ENCODE peak calls at places on chromosomes 16 and 17, in nine cellular contexts. K, L, R, O, X, C, B, M and D are unnamed samples.
A peak's percentile ranks its signal among the peaks of the same experiment; 100 is the strongest.

GRCh38 chr17:37476431-37477130 is 13.1 kb upstream of the DUSP14 start:
- DNase-seq in R (no peak), X (no peak), B (no peak), C (peak; percentile 35), K (peak; percentile 86), M (peak; percentile 90), O (no peak), L (no peak), D (no peak)

GRCh38 chr16:23607740-23608139 is 11.6 kb upstream of the NDUFAB1 start:
- DNase-seq in L (no peak), O (no peak), X (no peak), K (no peak), M (peak; percentile 20), R (no peak), C (peak; percentile 15), B (no peak), D (no peak)

GRCh38 chr17:807146-808002 is 25.2 kb downstream of the MRM3 start:
- DNase-seq in M (no peak), R (no peak), L (no peak), K (no peak), C (no peak), O (no peak), B (no peak), X (no peak), D (no peak)

GRCh38 chr16:67158637-67159600 is 790 bp downstream of the TRADD start:
- DNase-seq in B (no peak), O (peak; percentile 43), K (peak; percentile 63), L (no peak), X (peak; percentile 72), R (peak; percentile 73), M (peak; percentile 49), C (peak; percentile 55), D (no peak)

GRCh38 chr17:51651513-51652298 is 391.4 kb downstream of the UTP18 start:
- DNase-seq in O (no peak), K (no peak), L (no peak), M (no peak), C (no peak), X (no peak), R (no peak), B (no peak), D (no peak)

GRCh38 chr16:87507351-87508069 is 14.7 kb upstream of the ZCCHC14 start:
- DNase-seq in K (no peak), X (no peak), M (no peak), C (no peak), B (no peak), O (no peak), L (no peak), R (no peak), D (no peak)

GRCh38 chr17:1872976-1873375 is 43.2 kb downstream of the RPA1 start:
- DNase-seq in O (no peak), K (no peak), L (no peak), B (no peak), M (no peak), C (no peak), R (no peak), X (no peak), D (no peak)

GRCh38 chr17:75679706-75680201 is 12.6 kb downstream of the SAP30BP start:
- DNase-seq in K (peak; percentile 32), O (no peak), M (peak; percentile 91), C (peak; percentile 51), R (no peak), B (no peak), L (no peak), X (no peak), D (no peak)

GRCh38 chr17:58330997-58331814 is 2.6 kb upstream of the TSPOAP1 start:
- DNase-seq in B (no peak), M (no peak), K (no peak), L (no peak), O (no peak), C (no peak), X (peak; percentile 81), R (no peak), D (no peak)

GRCh38 chr16:81610144-81610842 is 165.7 kb downstream of the CMIP start:
- DNase-seq in X (no peak), M (peak; percentile 42), K (peak; percentile 79), R (no peak), O (no peak), L (no peak), B (no peak), C (peak; percentile 80), D (peak; percentile 84)

GRCh38 chr16:22664132-22664531 is 149.8 kb upstream of the HS3ST2 start:
- DNase-seq in M (no peak), C (no peak), K (no peak), L (no peak), B (no peak), O (no peak), X (no peak), R (no peak), D (no peak)

GRCh38 chr17:72176516-72176851 is 55.7 kb downstream of the SOX9 start:
- DNase-seq in B (no peak), X (no peak), L (no peak), M (no peak), C (no peak), R (no peak), K (no peak), O (no peak), D (no peak)

GRCh38 chr16:14572535-14572934 is 57.5 kb downstream of the PARN start:
- DNase-seq in C (no peak), O (no peak), M (no peak), L (no peak), X (no peak), K (no peak), B (no peak), R (no peak), D (no peak)

GRCh38 chr16:14576532-14576931 is 53.5 kb downstream of the PARN start:
- DNase-seq in L (no peak), M (no peak), X (no peak), B (no peak), R (no peak), O (no peak), K (no peak), C (no peak), D (no peak)

GRCh38 chr16:14579266-14579665 is 50.8 kb downstream of the PARN start:
- DNase-seq in X (no peak), R (no peak), O (no peak), C (no peak), L (no peak), B (no peak), M (peak; percentile 39), K (no peak), D (no peak)

GRCh38 chr16:14576069-14576468 is 54.0 kb downstream of the PARN start:
- DNase-seq in R (no peak), C (no peak), O (no peak), K (no peak), X (no peak), M (no peak), B (no peak), L (no peak), D (no peak)
- H3K36me3 ChIP-seq in R (peaks cover 21% of the 10 kb centered on the region), C (peaks cover 63% of the 10 kb centered on the region), O (peaks cover 43% of the 10 kb centered on the region), K (peaks cover 76% of the 10 kb centered on the region), X (peaks cover 40% of the 10 kb centered on the region), M (peaks cover 27% of the 10 kb centered on the region), B (peaks cover 23% of the 10 kb centered on the region), L (peaks cover 72% of the 10 kb centered on the region), D (peaks cover 14% of the 10 kb centered on the region)

DNA sequence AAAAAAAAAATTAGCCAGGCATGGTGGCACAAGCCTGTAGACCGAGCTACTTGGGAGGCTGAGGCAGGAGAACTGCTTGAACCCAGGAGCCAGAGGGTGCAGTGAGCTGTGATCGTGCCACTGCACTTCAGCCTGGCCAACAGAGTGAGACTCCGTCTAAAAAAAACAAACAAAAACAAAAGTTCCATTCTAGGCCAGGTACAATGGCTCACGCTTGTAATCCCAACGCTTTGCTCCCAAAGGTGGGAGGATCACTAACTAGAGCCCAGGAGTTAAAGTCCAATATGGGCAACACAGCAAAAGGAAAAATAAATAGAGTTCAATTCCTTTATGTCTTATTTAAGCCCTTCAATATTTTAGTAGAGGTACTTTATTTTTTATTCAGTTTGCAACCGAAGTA is 47.5 kb downstream of the CNOT1 start:
- DNase-seq in C (no peak), M (no peak), R (no peak), K (no peak), O (no peak), B (no peak), L (no peak), X (no peak), D (no peak)
- H3K36me3 ChIP-seq in C (peaks cover 91% of the 10 kb centered on the region), M (peaks cover 40% of the 10 kb centered on the region), R (peaks cover 65% of the 10 kb centered on the region), K (peaks cover 92% of the 10 kb centered on the region), O (peaks cover 82% of the 10 kb centered on the region), B (peaks cover 76% of the 10 kb centered on the region), L (peaks cover 97% of the 10 kb centered on the region), X (peaks cover 66% of the 10 kb centered on the region), D (peaks cover 77% of the 10 kb centered on the region)

DNA sequence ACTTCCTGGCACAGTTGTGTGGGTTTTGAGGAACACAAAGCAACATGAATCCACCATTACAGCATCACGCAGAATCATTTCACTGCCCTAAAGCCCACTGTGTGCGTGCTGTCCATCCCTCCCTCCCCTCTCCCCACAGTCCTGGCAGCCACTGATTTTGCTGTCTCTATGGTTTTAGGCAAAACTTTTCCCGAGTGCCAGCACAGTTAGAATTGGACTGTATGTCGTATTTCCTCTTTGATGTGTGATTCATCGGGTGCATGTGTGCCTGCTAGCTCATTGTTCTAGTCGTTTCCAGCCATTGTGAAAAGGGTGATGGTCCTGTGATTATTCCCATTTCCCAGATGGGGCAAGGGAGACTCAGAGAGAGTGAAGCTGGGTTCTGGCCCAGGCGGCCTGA is 12.7 kb downstream of the KLHL36 start:
- DNase-seq in L (no peak), M (no peak), O (no peak), K (no peak), R (no peak), C (no peak), B (no peak), X (no peak), D (peak; percentile 14)
- H3K36me3 ChIP-seq in L (peaks cover 98% of the 10 kb centered on the region), M (no peaks in the 10 kb centered on the region), O (peaks cover 33% of the 10 kb centered on the region), K (peaks cover 92% of the 10 kb centered on the region), R (peaks cover 15% of the 10 kb centered on the region), C (peaks cover 93% of the 10 kb centered on the region), B (peaks cover 46% of the 10 kb centered on the region), X (peaks cover 77% of the 10 kb centered on the region), D (peaks cover 28% of the 10 kb centered on the region)

GRCh38 chr17:35002876-35003551 is 22.7 kb downstream of the LIG3 start:
- DNase-seq in B (no peak), L (no peak), R (no peak), X (no peak), C (peak; percentile 17), M (peak; percentile 64), K (no peak), O (no peak), D (peak; percentile 53)

GRCh38 chr17:35003778-35004177 is 23.5 kb downstream of the LIG3 start:
- DNase-seq in O (no peak), B (no peak), X (no peak), K (no peak), M (no peak), C (no peak), R (no peak), L (no peak), D (no peak)

GRCh38 chr17:34999456-34999855 is 19.1 kb downstream of the LIG3 start:
- DNase-seq in O (no peak), B (no peak), K (no peak), M (no peak), L (no peak), C (no peak), X (no peak), R (no peak), D (no peak)

GRCh38 chr17:34998205-34998604 is 17.9 kb downstream of the LIG3 start:
- DNase-seq in R (peak; percentile 83), C (peak; percentile 61), L (peak; percentile 93), X (peak; percentile 77), B (peak; percentile 38), K (peak; percentile 75), O (peak; percentile 64), M (peak; percentile 66), D (peak; percentile 48)

DNA sequence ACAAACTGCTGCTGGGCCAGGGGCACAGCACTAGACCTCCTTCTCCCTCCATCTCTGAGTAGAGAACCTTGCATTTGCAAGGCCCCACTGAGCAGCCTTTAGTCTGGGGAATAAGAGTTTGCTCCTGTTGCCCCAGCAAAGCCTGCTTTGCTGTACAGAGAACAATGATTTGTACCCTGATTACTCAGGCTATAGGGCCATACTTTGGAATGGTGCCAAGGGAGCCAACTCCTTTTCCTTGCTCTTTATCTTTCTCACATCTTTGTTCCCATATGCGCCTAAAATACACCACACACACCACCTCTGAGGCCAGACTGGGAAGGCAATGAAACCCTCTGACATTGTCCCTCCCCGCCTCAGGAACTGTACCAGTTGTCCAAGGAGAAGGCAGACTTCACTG is 21.2 kb downstream of the LIG3 start:
- DNase-seq in O (no peak), B (no peak), L (no peak), R (no peak), X (no peak), K (no peak), C (no peak), M (peak; percentile 25), D (no peak)
- H3K36me3 ChIP-seq in O (peaks cover 52% of the 10 kb centered on the region), B (peaks cover 50% of the 10 kb centered on the region), L (peaks cover 69% of the 10 kb centered on the region), R (peaks cover 66% of the 10 kb centered on the region), X (peaks cover 14% of the 10 kb centered on the region), K (peaks cover 40% of the 10 kb centered on the region), C (peaks cover 13% of the 10 kb centered on the region), M (peaks cover 18% of the 10 kb centered on the region), D (peaks cover 21% of the 10 kb centered on the region)